ENCODE peak calls at places on chromosomes 1 and 21, in six cellular contexts. V is A549, S is ovary, I is stomach, X is suprapubic skin, U is GM12878. E is an unnamed sample.

GRCh38 chr1:43525995-43526394 is 4.7 kb upstream of the PTPRF start:
- DNase-seq in V (peak), S (no peak), I (no peak), X (no peak), U (no peak), E (no peak)

GRCh38 chr1:37556712-37557196 is at the start of gene DNALI1:
- DNase-seq in V (no peak), S (peak), I (peak), X (peak), U (no peak), E (peak)

GRCh38 chr1:157203166-157203565 is 65.0 kb upstream of the ETV3 start:
- DNase-seq in V (no peak), S (no peak), I (no peak), X (no peak), U (no peak), E (no peak)

GRCh38 chr1:110494522-110495406 is 24.2 kb downstream of the KCNA10 start:
- DNase-seq in V (no peak), S (no peak), I (no peak), X (no peak), U (no peak), E (no peak)

GRCh38 chr1:40078512-40079333 is 18.3 kb downstream of the PPT1 start:
- DNase-seq in V (peak), S (no peak), I (peak), X (no peak), U (no peak), E (no peak)

GRCh38 chr1:46210561-46210960 is 7.4 kb downstream of the LURAP1 start:
- DNase-seq in V (no peak), S (no peak), I (no peak), X (no peak), U (no peak), E (no peak)

GRCh38 chr1:204589409-204590038 is 73.3 kb downstream of the MDM4 start:
- DNase-seq in V (no peak), S (no peak), I (no peak), X (no peak), U (no peak), E (no peak)

GRCh38 chr21:18155508-18156193 is 89.0 kb upstream of the CHODL start:
- DNase-seq in V (no peak), S (no peak), I (no peak), X (no peak), U (no peak), E (no peak)

GRCh38 chr1:162855461-162856150 is 5.4 kb downstream of the CCDC190 start:
- DNase-seq in V (no peak), S (no peak), I (no peak), X (no peak), U (no peak), E (no peak)

GRCh38 chr1:232793944-232794343 is 11.3 kb upstream of the MAP10 start:
- DNase-seq in V (no peak), S (no peak), I (no peak), X (no peak), U (no peak), E (no peak)

GRCh38 chr1:184296466-184297243 is 90.2 kb upstream of the C1orf21 start:
- DNase-seq in V (no peak), S (peak), I (peak), X (peak), U (no peak), E (peak)

GRCh38 chr21:42403611-42404231 is at the start of gene UBASH3A:
- DNase-seq in V (no peak), S (no peak), I (no peak), X (peak), U (no peak), E (no peak)

GRCh38 chr1:106785136-106785535 is 271.3 kb upstream of the PRMT6 start:
- DNase-seq in V (no peak), S (no peak), I (no peak), X (no peak), U (no peak), E (no peak)

GRCh38 chr1:53257454-53258081 is 19.2 kb upstream of the MAGOH start:
- DNase-seq in V (no peak), S (no peak), I (no peak), X (no peak), U (no peak), E (no peak)

GRCh38 chr1:52360595-52360968 is 5.4 kb downstream of the CC2D1B start:
- DNase-seq in V (no peak), S (no peak), I (no peak), X (no peak), U (no peak), E (no peak)

GRCh38 chr1:207619833-207620572 is 24.9 kb upstream of the CR1L start:
- DNase-seq in V (peak), S (no peak), I (no peak), X (no peak), U (no peak), E (peak)

GRCh38 chr21:34792504-34793089 is 123.8 kb downstream of the CLIC6 start:
- DNase-seq in V (no peak), S (no peak), I (no peak), X (no peak), U (no peak), E (no peak)

GRCh38 chr1:85296980-85297379 is 20.5 kb upstream of the BCL10 start:
- DNase-seq in V (no peak), S (no peak), I (no peak), X (no peak), U (no peak), E (no peak)

GRCh38 chr1:219875860-219876259 is 52.5 kb downstream of the SLC30A10 start:
- DNase-seq in V (no peak), S (no peak), I (no peak), X (no peak), U (no peak), E (no peak)

GRCh38 chr1:19484338-19484792 is 974 bp downstream of the CAPZB start:
- DNase-seq in V (no peak), S (no peak), I (no peak), X (no peak), U (no peak), E (no peak)

GRCh38 chr1:15459771-15460719 is 3.5 kb downstream of the CELA2A start:
- DNase-seq in V (no peak), S (no peak), I (no peak), X (no peak), U (no peak), E (no peak)

GRCh38 chr1:64983110-64983509 is 16.8 kb upstream of the JAK1 start:
- DNase-seq in V (peak), S (no peak), I (no peak), X (no peak), U (no peak), E (no peak)

GRCh38 chr1:170273556-170274501 is 128.1 kb downstream of the NTMT2 start:
- DNase-seq in V (no peak), S (no peak), I (no peak), X (no peak), U (peak), E (peak)

GRCh38 chr1:19210772-19211549 is 895 bp upstream of the UBR4 start:
- DNase-seq in V (no peak), S (no peak), I (no peak), X (no peak), U (no peak), E (no peak)

GRCh38 chr21:41290106-41290799 is 26.3 kb upstream of the FAM3B start:
- DNase-seq in V (no peak), S (no peak), I (no peak), X (no peak), U (no peak), E (no peak)

GRCh38 chr1:203072911-203073310 is 12.9 kb downstream of the MYOG start:
- DNase-seq in V (no peak), S (no peak), I (no peak), X (no peak), U (no peak), E (no peak)

GRCh38 chr1:15755643-15756040 is 3.0 kb upstream of the FBLIM1 start:
- DNase-seq in V (no peak), S (no peak), I (no peak), X (no peak), U (no peak), E (no peak)

GRCh38 chr1:201676061-201676644 is 137.2 kb downstream of the NAV1 start:
- DNase-seq in V (peak), S (peak), I (peak), X (no peak), U (no peak), E (no peak)

GRCh38 chr1:233269656-233270055 is 25.9 kb downstream of the PCNX2 start:
- DNase-seq in V (no peak), S (no peak), I (no peak), X (no peak), U (no peak), E (no peak)

GRCh38 chr1:52792002-52792401 is 50.6 kb upstream of the ZYG11A start:
- DNase-seq in V (no peak), S (no peak), I (no peak), X (no peak), U (no peak), E (no peak)

DNA sequence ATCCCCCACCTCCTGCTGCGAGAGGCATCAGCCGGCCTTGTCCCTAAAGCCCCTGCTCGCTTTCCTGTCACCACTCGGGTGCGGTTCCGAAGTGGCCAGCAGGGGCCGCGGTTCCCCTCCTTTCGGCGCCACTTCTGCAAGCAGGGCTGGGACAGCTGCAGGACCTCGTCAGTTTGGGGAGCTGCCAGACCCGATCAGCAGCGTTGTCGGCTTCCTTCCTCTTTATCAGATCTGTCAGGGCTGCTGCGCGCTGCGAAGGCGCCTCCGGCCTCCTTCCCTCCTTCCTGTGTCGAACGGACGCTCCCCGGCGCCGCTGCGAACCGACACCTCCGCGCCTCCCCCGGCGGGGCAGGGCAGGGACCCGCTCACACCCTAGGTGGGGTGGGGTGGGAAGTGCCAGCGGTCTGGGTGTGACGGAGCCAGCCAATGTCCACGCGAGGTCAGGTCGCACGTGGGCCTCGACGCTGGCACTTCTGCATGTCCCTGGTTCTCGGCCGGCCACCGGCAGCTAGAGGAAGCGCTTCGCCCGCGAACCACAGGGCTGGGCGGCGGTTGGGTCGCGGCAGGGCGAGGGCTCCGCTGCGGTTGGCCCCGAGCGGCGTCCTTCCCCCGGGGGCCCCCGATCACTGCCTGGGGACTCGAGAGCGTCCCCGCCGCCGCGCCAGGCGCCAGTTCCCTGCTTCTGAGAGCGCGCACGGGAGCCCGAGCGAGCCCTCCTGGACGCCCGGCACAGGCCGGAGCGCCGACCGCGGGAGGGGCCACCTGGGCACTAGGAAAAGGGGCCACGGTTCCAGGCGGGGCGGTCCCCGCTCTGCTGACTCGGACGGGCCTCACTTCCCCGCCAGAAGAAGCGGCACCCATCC is 81.8 kb downstream of the RUNX3 start:
- DNase-seq in V (peak), S (peak), I (peak), X (peak), U (peak), E (peak)
- TF ChIP-seq POLR2A in V (no peak), S (no peak), I (no peak), X (peak), U (peak), E (peak)

DNA sequence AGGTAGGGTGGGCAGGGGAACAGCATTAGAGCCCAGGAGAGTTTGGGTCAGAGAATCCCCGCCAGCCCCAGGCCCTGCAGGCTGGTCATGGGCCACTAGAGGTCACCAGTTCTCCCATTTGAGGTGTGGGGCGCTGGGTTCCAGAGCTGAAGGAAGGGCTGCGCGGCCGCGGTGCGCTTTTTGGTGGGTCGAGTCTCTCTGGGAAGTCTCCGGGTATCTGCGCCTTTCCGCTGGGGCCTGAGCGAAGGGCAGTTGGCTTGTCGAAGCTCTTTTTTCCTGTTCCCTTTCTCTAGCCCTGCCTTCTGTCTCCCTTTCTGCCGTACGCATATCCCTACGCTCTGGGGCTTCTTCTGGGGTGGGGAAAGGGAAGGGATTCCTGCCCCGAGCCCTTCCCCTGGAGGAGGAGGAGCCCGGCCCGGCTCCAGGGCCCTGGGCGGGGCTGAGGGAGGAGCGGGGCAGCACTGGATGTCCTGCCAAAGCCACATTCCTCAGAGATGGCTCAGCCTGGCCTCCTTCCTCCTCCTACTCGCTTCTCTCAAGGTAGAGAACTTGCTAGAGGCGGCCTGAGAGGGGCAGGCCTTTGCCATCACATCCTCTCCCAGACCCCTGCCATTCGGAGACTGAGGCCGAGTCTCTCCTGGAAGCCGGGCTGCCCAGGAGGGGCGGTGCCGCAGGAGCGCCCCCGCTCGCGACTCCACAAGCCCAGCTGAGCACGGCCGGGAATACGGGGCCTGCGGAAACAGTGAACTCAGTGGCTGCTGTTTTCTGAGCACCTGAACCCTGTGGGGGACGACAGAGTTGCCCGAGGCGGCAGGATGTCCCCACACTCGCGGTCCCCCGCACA is 12.0 kb downstream of the ADAMTSL4 start:
- DNase-seq in V (peak), S (peak), I (peak), X (peak), U (no peak), E (peak)
- TF ChIP-seq EP300 in V (no peak), S (peak), I (peak), X (peak), U (no peak), E (peak)

GRCh38 chr1:99645699-99646531 is at the start of gene PALMD:
- DNase-seq in V (peak), S (peak), I (peak), X (peak), U (no peak), E (peak)
- H3K27ac ChIP-seq in V (peak), S (peak), I (peak), X (peak), U (no peak), E (peak)

DNA sequence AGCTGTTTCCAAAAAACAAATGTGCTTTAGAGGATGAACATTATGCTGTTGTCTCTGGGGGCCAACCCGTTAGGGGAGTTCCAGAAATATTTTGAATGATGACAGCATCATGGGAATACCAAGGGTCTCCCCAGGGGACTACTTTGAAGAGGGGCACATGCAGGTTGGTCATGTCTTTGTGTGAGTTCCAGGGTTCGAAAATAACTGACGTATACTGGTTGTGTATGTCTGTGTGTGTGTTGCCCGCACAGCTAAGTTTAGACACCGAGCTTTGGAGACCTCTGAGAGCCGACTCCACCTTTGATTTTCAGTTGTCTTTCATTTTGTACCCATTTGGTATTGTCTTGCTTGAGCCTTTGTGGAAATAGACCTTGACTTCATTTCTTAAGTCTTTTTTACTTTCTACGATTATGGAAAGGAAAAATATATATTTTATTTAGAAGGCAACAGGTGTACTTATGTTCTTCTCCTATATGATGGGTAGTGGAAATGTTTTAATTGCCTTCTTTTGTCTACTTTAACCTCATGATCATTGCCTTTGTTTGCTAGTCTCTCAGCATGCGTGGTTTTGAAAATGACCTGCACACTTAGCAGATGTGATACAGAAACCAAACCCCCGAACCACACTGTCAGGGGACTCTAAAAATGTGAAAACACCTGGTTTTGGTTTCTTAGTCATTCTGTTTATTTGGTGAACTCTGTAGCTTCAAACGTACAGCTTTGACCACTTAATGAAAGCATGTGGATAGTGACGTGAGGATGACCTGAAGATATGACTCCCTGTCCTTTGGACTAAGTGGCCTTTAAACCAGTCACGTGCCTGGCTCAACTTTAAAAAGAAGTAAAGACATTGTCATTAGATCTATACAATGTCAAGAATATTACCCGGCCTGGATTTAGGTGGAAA is 56.5 kb downstream of the GALNT2 start:
- DNase-seq in V (no peak), S (no peak), I (no peak), X (no peak), U (peak), E (no peak)
- TF ChIP-seq POLR2A in V (no peak), S (no peak), I (no peak), X (no peak), U (peak), E (no peak)

DNA sequence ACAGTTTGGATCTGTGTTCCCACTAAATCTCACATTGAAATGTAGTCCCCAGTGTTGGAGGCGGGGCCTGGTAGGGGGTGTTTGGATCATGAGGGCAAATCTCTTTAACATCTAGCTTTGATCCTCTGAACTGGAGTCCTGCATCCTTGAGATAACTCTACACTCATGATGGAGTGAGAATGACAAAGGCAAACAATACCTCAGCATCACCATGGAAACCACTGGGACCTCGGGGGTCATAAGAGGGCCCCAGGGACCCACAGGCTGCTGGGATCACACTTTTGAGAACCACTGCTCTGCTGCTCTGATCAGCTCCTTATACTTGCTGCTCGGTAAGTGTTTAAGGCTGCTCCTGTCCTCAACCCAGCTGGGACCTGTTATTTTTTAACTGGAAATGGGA is 13.4 kb upstream of the OBSCN start:
- DNase-seq in V (no peak), S (no peak), I (no peak), X (peak), U (no peak), E (no peak)
- TF ChIP-seq EP300 in V (no peak), S (no peak), I (no peak), X (no peak), U (no peak), E (no peak)

E was measured in tibial nerve.